ENCODE peak calls at places on chromosomes 13 and 19, in nine cellular contexts. U is breast epithelium, G is IMR-90, Z is A549, L is adrenal gland, I is HepG2, S is transverse colon, D is right lobe of liver, P is body of pancreas. A is an unnamed sample.

GRCh38 chr13:53010374-53011105 is 18.1 kb upstream of the OLFM4 start:
- DNase-seq in Z (no peak), S (peak), G (no peak), D (no peak), L (no peak), U (peak), I (peak), P (peak), A (peak)

GRCh38 chr19:27652796-27653195 is 1560.2 kb downstream of the UQCRFS1 start:
- DNase-seq in P (no peak), Z (no peak), I (no peak), G (no peak), D (no peak), S (no peak), L (no peak), U (no peak), A (no peak)

GRCh38 chr13:70959376-70959775 is 851.1 kb upstream of the KLHL1 start:
- DNase-seq in D (no peak), I (no peak), U (no peak), P (no peak), S (no peak), L (no peak), G (no peak), Z (no peak), A (no peak)

GRCh38 chr13:51323824-51324511 is 15.5 kb upstream of the SERPINE3 start:
- DNase-seq in D (no peak), G (no peak), U (no peak), P (no peak), L (no peak), I (no peak), S (no peak), Z (no peak), A (no peak)

GRCh38 chr13:90427322-90428272 is 919.9 kb upstream of the MIR17HG start:
- DNase-seq in D (no peak), P (no peak), L (no peak), G (no peak), U (no peak), S (no peak), I (no peak), Z (no peak), A (no peak)

GRCh38 chr19:1455336-1456120 is 5.6 kb downstream of the APC2 start:
- DNase-seq in L (peak), U (peak), S (peak), G (peak), Z (peak), D (peak), I (peak), P (peak), A (no peak)

GRCh38 chr13:51912091-51912490 is 50.3 kb downstream of the CCDC70 start:
- DNase-seq in I (no peak), L (no peak), S (no peak), G (no peak), D (no peak), P (peak), Z (no peak), U (peak), A (peak)

GRCh38 chr19:33005440-33005839 is 33.4 kb downstream of the FAAP24 start:
- DNase-seq in G (no peak), D (no peak), Z (no peak), U (no peak), S (no peak), L (no peak), I (no peak), P (no peak), A (no peak)

GRCh38 chr19:3556978-3557460 is 367 bp downstream of the MFSD12 start:
- DNase-seq in U (no peak), L (no peak), D (peak), S (peak), I (no peak), P (peak), G (peak), Z (no peak), A (peak)

DNA sequence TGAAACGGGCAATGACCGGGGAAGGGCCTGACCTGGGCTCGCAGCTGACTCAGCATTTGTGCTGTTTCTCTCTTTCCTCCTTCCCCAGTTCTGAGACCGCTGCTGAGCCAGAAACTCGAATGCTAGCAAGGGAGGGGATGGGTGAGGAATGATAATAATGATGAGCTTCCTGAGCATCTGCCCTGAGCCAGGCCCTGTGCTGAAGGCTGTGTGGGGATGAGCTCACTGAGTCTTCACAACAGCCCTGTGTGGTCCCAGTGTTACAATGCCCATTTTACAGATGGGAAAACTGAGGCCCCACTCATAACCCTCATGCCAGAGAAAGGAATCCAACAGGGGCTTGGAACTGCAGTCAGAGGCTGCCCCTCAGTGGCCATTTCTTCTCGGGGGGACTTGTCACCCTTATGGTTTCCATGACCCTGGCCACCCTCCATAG is 8.1 kb downstream of the SULT2B1 start:
- DNase-seq in L (no peak), I (peak), G (no peak), U (no peak), S (no peak), P (no peak), D (no peak), Z (peak), A (no peak)
- TF ChIP-seq CTCF in L (no peak), I (peak), G (no peak), U (no peak), S (no peak), P (no peak), D (no peak), Z (peak), A (no peak)

GRCh38 chr19:50569023-50569697 is 925 bp upstream of the LRRC4B start:
- DNase-seq in I (no peak), L (no peak), S (no peak), D (peak), Z (no peak), U (no peak), P (no peak), G (no peak), A (no peak)

GRCh38 chr19:50565984-50566903 is 2.0 kb downstream of the LRRC4B start:
- DNase-seq in S (no peak), I (no peak), D (peak), Z (no peak), U (no peak), L (no peak), G (no peak), P (no peak), A (no peak)

GRCh38 chr19:50567052-50567841 is 988 bp downstream of the LRRC4B start:
- DNase-seq in P (no peak), U (no peak), D (peak), L (no peak), S (no peak), G (no peak), Z (peak), I (no peak), A (no peak)

GRCh38 chr19:50568321-50569022 is at the start of gene LRRC4B:
- DNase-seq in S (no peak), I (no peak), U (no peak), G (no peak), P (no peak), L (no peak), D (peak), Z (no peak), A (no peak)

GRCh38 chr19:50567882-50568281 is 353 bp downstream of the LRRC4B start:
- DNase-seq in L (no peak), P (no peak), Z (no peak), S (no peak), G (no peak), D (peak), U (no peak), I (no peak), A (no peak)
- H3K4me3 ChIP-seq in L (no peak), P (no peak), Z (peak), S (peak), G (no peak), D (no peak), U (no peak), I (no peak), A (no peak)

GRCh38 chr19:10430505-10431253 is 10.3 kb downstream of the PDE4A start:
- DNase-seq in D (no peak), S (peak), Z (no peak), P (peak), G (peak), L (no peak), U (no peak), I (no peak), A (peak)
- TF ChIP-seq POLR2A in D (peak), S (peak), Z (peak), P (peak), G (no peak), L (no peak), U (no peak), I (no peak), A (no peak)

GRCh38 chr19:5564930-5565329 is 2.8 kb downstream of the TINCR start:
- DNase-seq in S (no peak), I (no peak), G (no peak), P (no peak), D (no peak), U (no peak), Z (no peak), L (no peak), A (no peak)

GRCh38 chr19:5563941-5564612 is 3.7 kb downstream of the TINCR start:
- DNase-seq in S (no peak), D (no peak), Z (peak), P (no peak), L (peak), U (peak), I (no peak), G (peak), A (no peak)

GRCh38 chr19:5571777-5572176 is 4.0 kb upstream of the TINCR start:
- DNase-seq in P (no peak), I (no peak), G (no peak), S (no peak), U (no peak), L (no peak), Z (no peak), D (no peak), A (no peak)

GRCh38 chr19:5567971-5568407 is 236 bp upstream of the TINCR start:
- DNase-seq in L (no peak), S (peak), D (no peak), I (no peak), P (no peak), G (no peak), U (no peak), Z (no peak), A (no peak)

DNA sequence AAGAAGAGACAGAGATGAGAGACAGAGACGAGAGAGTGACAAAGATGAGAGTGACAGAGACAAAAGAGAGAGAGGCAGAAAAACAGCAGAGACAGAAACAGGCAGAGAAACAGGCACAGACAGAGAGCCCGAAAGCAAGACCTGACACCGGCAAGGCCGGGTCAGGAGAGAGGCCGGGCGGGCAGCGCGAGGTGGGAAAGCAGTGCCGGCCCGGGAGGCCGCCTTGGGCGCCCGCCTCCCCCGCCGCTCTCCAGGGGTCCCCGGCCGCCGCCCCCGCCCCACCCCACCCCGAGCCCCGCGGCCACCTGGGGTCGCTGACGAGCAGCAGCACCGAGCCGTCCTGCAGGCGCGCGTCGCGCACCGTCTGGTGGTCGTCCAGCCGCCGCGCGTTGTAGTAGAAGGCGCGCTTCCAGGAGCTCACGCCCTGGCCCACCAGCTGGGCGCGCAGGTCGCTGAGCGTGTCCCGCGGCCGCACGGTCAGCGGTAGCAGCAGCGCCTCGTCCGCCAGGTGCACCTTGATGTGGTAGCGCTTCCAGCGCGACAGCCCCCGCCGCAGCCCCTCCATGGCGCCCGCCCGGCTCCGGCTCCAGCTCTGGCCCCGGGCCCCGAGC is at the start of gene TINCR:
- DNase-seq in L (no peak), S (no peak), P (no peak), I (no peak), Z (no peak), U (no peak), G (no peak), D (no peak), A (no peak)
- TF ChIP-seq CTCF in L (no peak), S (peak), P (no peak), I (peak), Z (peak), U (no peak), G (peak), D (no peak), A (no peak)

DNA sequence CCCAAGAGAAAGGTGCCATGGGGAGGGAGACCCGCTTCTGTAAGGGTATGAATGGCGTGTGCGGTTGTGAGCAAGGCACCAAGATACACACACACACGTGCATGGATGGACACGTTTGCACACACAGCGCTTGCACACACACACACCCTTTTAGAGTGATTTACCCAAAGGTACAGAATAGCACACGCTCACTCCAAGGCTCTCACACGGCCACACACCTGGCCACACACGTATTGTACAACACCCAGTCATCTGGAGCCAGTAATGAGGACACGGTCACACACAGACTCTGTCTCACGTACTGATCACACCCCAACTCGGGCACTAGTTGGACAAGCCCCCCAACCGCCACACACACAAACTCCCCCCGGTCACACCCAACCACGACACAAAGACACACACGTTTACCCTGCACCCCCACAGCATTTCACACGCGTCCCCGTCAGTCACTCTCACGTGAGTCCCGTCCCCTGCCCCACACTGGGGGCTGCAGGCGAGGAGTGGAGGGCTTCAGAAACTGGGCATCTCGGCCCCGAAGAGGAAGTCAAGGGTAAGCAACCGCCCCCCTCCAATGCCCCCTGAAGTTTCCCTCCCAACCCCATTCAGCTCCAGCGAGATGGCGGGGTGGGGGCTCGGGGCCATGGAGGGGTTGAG is 779 bp downstream of the OLFM2 start:
- DNase-seq in U (no peak), P (no peak), D (no peak), Z (no peak), S (no peak), G (no peak), I (no peak), L (no peak), A (peak)
- H3K4me3 ChIP-seq in U (peak), P (peak), D (peak), Z (peak), S (peak), G (peak), I (no peak), L (no peak), A (peak)